ENCODE peak calls at places on chromosome 1, in six cellular contexts. P is ovary, F is HCT116, H is stomach, R is adrenal gland, Y is Peyer's patch. G is an unnamed sample.

GRCh38 chr1:54153548-54154439 is 994 bp upstream of the CDCP2 start:
- DNase-seq in P (peak; percentile 51), F (no peak), H (peak; percentile 75), R (peak; percentile 79), Y (no peak), G (no peak)

GRCh38 chr1:119906927-119907652 is 10.8 kb upstream of the ADAM30 start:
- DNase-seq in P (no peak), F (no peak), H (no peak), R (no peak), Y (no peak), G (no peak)

GRCh38 chr1:37449936-37450335 is 24.4 kb upstream of the ZC3H12A start:
- DNase-seq in P (no peak), F (no peak), H (no peak), R (no peak), Y (peak; percentile 45), G (no peak)

GRCh38 chr1:216847385-216848036 is 124.3 kb upstream of the ESRRG start:
- DNase-seq in P (no peak), F (no peak), H (no peak), R (no peak), Y (no peak), G (no peak)

GRCh38 chr1:170530972-170531757 is 801 bp upstream of the GORAB start:
- DNase-seq in P (peak; percentile 32), F (no peak), H (no peak), R (peak; percentile 53), Y (peak; percentile 40), G (peak; percentile 25)

GRCh38 chr1:18217398-18218043 is 109.9 kb downstream of the IGSF21 start:
- DNase-seq in P (no peak), F (peak; percentile 31), H (no peak), R (peak; percentile 65), Y (no peak), G (peak; percentile 27)

GRCh38 chr1:208107415-208107814 is 136.8 kb downstream of the PLXNA2 start:
- DNase-seq in P (no peak), F (no peak), H (no peak), R (no peak), Y (no peak), G (no peak)

GRCh38 chr1:221419513-221420088 is 322.3 kb downstream of the DUSP10 start:
- DNase-seq in P (no peak), F (no peak), H (no peak), R (no peak), Y (no peak), G (no peak)

GRCh38 chr1:21262282-21263051 is 27.8 kb downstream of the ECE1 start:
- DNase-seq in P (peak; percentile 82), F (no peak), H (peak; percentile 65), R (peak; percentile 96), Y (no peak), G (peak; percentile 85)

GRCh38 chr1:235317179-235317578 is 10.8 kb downstream of the ARID4B start:
- DNase-seq in P (no peak), F (no peak), H (no peak), R (no peak), Y (no peak), G (no peak)

GRCh38 chr1:57279909-57280666 is 143.8 kb downstream of the DAB1 start:
- DNase-seq in P (no peak), F (no peak), H (no peak), R (no peak), Y (no peak), G (no peak)

GRCh38 chr1:209808059-209808494 is 2.1 kb upstream of the IRF6 start:
- DNase-seq in P (no peak), F (no peak), H (no peak), R (peak; percentile 90), Y (no peak), G (peak; percentile 71)

GRCh38 chr1:102851616-102852015 is 256.7 kb downstream of the COL11A1 start:
- DNase-seq in P (no peak), F (no peak), H (no peak), R (no peak), Y (no peak), G (no peak)

GRCh38 chr1:176157995-176158394 is 49.1 kb downstream of the COP1 start:
- DNase-seq in P (no peak), F (no peak), H (no peak), R (no peak), Y (no peak), G (no peak)

GRCh38 chr1:37042506-37042905 is 8.2 kb upstream of the GRIK3 start:
- DNase-seq in P (no peak), F (no peak), H (no peak), R (no peak), Y (no peak), G (no peak)

GRCh38 chr1:237962985-237963384 is 72.3 kb upstream of the ZP4 start:
- DNase-seq in P (no peak), F (no peak), H (no peak), R (no peak), Y (no peak), G (no peak)

GRCh38 chr1:67290236-67290635 is 17.4 kb upstream of the IL12RB2 start:
- DNase-seq in P (no peak), F (no peak), H (no peak), R (no peak), Y (no peak), G (no peak)

GRCh38 chr1:83882906-83883305 is 116.0 kb downstream of the TTLL7 start:
- DNase-seq in P (no peak), F (peak; percentile 24), H (no peak), R (no peak), Y (no peak), G (no peak)

GRCh38 chr1:110787328-110788071 is 85.4 kb upstream of the CD53 start:
- DNase-seq in P (no peak), F (no peak), H (no peak), R (no peak), Y (peak; percentile 76), G (no peak)

GRCh38 chr1:1063945-1064831 is 9.9 kb downstream of the RNF223 start:
- DNase-seq in P (no peak), F (peak; percentile 62), H (peak; percentile 77), R (peak; percentile 68), Y (peak; percentile 66), G (peak; percentile 83)

GRCh38 chr1:110674337-110675059 is at the start of gene KCNA3:
- DNase-seq in P (peak; percentile 58), F (no peak), H (peak; percentile 44), R (peak; percentile 21), Y (peak; percentile 73), G (peak; percentile 50)

GRCh38 chr1:214475331-214475730 is 76.1 kb downstream of the PTPN14 start:
- DNase-seq in P (no peak), F (no peak), H (no peak), R (no peak), Y (no peak), G (no peak)

GRCh38 chr1:214475746-214476145 is 75.7 kb downstream of the PTPN14 start:
- DNase-seq in P (no peak), F (no peak), H (no peak), R (no peak), Y (no peak), G (no peak)

GRCh38 chr1:214476229-214476957 is 75.0 kb downstream of the PTPN14 start:
- DNase-seq in P (no peak), F (peak; percentile 43), H (peak; percentile 40), R (no peak), Y (no peak), G (no peak)

GRCh38 chr1:214473392-214473791 is 78.0 kb downstream of the PTPN14 start:
- DNase-seq in P (no peak), F (no peak), H (no peak), R (no peak), Y (no peak), G (no peak)

DNA sequence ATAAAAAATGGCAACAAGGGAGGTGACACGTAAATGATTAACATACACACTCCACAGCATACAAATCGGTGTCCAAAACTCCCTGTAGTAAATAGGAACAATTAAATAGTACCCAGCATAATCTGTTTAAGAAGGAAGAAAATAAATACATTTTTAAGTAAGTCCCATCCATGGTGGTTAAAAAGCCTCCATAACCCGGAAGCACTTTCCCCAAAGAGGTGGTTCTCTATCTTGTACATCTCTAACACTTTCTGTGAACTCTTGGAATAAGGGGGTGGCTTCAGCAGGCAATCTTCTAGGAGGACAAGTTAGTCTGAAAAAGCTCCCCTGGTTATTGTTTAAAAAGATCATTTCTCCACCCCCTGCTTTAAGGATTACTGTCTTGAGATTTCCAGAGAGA is 76.9 kb downstream of the PTPN14 start:
- DNase-seq in P (no peak), F (no peak), H (no peak), R (no peak), Y (no peak), G (no peak)
- H3K4me1 ChIP-seq in P (peaks cover 13% of the 10 kb centered on the region), F (peaks cover 59% of the 10 kb centered on the region), H (peaks cover 36% of the 10 kb centered on the region), R (no peaks in the 10 kb centered on the region), Y (no peaks in the 10 kb centered on the region), G (peaks cover 34% of the 10 kb centered on the region)

GRCh38 chr1:202148391-202148790 is 3.9 kb upstream of the ARL8A start:
- DNase-seq in P (no peak), F (no peak), H (no peak), R (no peak), Y (no peak), G (no peak)
- H3K36me3 ChIP-seq in P (no peaks in the 10 kb centered on the region), F (no peaks in the 10 kb centered on the region), H (peaks cover 14% of the 10 kb centered on the region), R (no peaks in the 10 kb centered on the region), Y (no peaks in the 10 kb centered on the region), G (no peaks in the 10 kb centered on the region)

GRCh38 chr1:93847811-93848288 is 31.2 kb downstream of the DNTTIP2 start:
- DNase-seq in P (peak; percentile 67), F (peak; percentile 72), H (peak; percentile 63), R (peak; percentile 78), Y (peak; percentile 66), G (peak; percentile 76)

GRCh38 chr1:93846929-93847810 is 31.8 kb downstream of the DNTTIP2 start:
- DNase-seq in P (peak; percentile 86), F (peak; percentile 81), H (peak; percentile 89), R (peak; percentile 94), Y (peak; percentile 88), G (peak; percentile 91)

GRCh38 chr1:93844262-93845045 is 34.6 kb downstream of the DNTTIP2 start:
- DNase-seq in P (peak; percentile 25), F (peak; percentile 55), H (peak; percentile 43), R (peak; percentile 60), Y (peak; percentile 29), G (no peak)

GRCh38 chr1:93845554-93846150 is 33.4 kb downstream of the DNTTIP2 start:
- DNase-seq in P (no peak), F (no peak), H (no peak), R (peak; percentile 29), Y (no peak), G (no peak)

GRCh38 chr1:93846151-93846928 is 32.7 kb downstream of the DNTTIP2 start:
- DNase-seq in P (peak; percentile 86), F (peak; percentile 53), H (peak; percentile 89), R (peak; percentile 91), Y (peak; percentile 92), G (peak; percentile 89)
- TF ChIP-seq POLR2A in P (peak; percentile 77), F (peak; percentile 36), H (no peak), R (peak; percentile 81), Y (peak; percentile 50), G (no peak)

DNA sequence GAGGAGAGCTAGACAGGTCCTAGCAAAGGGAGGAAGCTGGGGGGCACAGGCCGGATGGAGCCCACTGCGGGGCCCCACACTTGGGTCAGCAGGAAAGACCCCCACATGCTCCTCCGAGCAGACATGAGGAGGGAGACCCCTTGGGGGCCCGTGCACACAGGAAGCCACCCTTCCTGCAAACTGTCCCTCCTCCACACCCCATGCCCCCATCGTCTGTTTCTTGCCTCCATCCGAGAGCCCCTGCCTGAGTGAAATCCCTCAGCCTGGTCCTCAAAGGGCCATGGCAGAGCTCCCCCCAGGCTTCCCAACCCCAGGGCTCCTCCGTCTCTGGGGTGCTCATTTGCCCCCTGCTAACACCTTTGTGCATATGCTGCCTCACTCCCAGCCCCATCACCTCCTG is 168.0 kb downstream of the PRDM16 start:
- DNase-seq in P (no peak), F (no peak), H (no peak), R (no peak), Y (no peak), G (no peak)
- H3K4me1 ChIP-seq in P (peaks cover 2% of the 10 kb centered on the region), F (no peaks in the 10 kb centered on the region), H (peaks cover 15% of the 10 kb centered on the region), R (no peaks in the 10 kb centered on the region), Y (peaks cover 9% of the 10 kb centered on the region), G (no peaks in the 10 kb centered on the region)

GRCh38 chr1:109315288-109315687 is 8.5 kb upstream of the MYBPHL start:
- DNase-seq in P (no peak), F (no peak), H (no peak), R (no peak), Y (no peak), G (no peak)
- H3K36me3 ChIP-seq in P (no peaks in the 10 kb centered on the region), F (no peaks in the 10 kb centered on the region), H (peaks cover 93% of the 10 kb centered on the region), R (no peaks in the 10 kb centered on the region), Y (no peaks in the 10 kb centered on the region), G (peaks cover 97% of the 10 kb centered on the region)